ENCODE peak calls at places on chromosomes 13 and 19, in nine cellular contexts. One of them, this sample, is unnamed. For H3K4me1, the result is how much of the 10 kb centered on the place peaks cover.

GRCh38 chr13:37956536-37956935 is 87.0 kb upstream of the TRPC4 start:
- DNase-seq in CD8-positive, alpha-beta memory T cell: no peak
- DNase-seq in pancreas: no peak
- DNase-seq in H9: no peak
- DNase-seq in thyroid gland: no peak
- DNase-seq in SJSA1: no peak
- DNase-seq in psoas muscle: no peak
- DNase-seq in cardiac muscle cell: no peak
- DNase-seq in GM23248: no peak
- DNase-seq in this sample: no peak

GRCh38 chr13:110264685-110265275 is 42.2 kb downstream of the COL4A1 start:
- DNase-seq in CD8-positive, alpha-beta memory T cell: no peak
- DNase-seq in pancreas: no peak
- DNase-seq in H9: no peak
- DNase-seq in thyroid gland: no peak
- DNase-seq in SJSA1: peak
- DNase-seq in psoas muscle: no peak
- DNase-seq in cardiac muscle cell: no peak
- DNase-seq in GM23248: no peak
- DNase-seq in this sample: no peak

GRCh38 chr13:101144808-101145419 is 271.4 kb downstream of the NALCN start:
- DNase-seq in CD8-positive, alpha-beta memory T cell: peak
- DNase-seq in pancreas: no peak
- DNase-seq in H9: no peak
- DNase-seq in thyroid gland: no peak
- DNase-seq in SJSA1: no peak
- DNase-seq in psoas muscle: no peak
- DNase-seq in cardiac muscle cell: peak
- DNase-seq in GM23248: peak
- DNase-seq in this sample: no peak

GRCh38 chr19:10182847-10183246 is 11.9 kb downstream of the DNMT1 start:
- DNase-seq in CD8-positive, alpha-beta memory T cell: no peak
- DNase-seq in pancreas: no peak
- DNase-seq in H9: no peak
- DNase-seq in thyroid gland: no peak
- DNase-seq in SJSA1: no peak
- DNase-seq in psoas muscle: no peak
- DNase-seq in cardiac muscle cell: no peak
- DNase-seq in GM23248: no peak
- DNase-seq in this sample: no peak

GRCh38 chr19:44512326-44513298 is 12.3 kb upstream of the ZNF180 start:
- DNase-seq in CD8-positive, alpha-beta memory T cell: no peak
- DNase-seq in pancreas: no peak
- DNase-seq in H9: peak
- DNase-seq in thyroid gland: no peak
- DNase-seq in SJSA1: peak
- DNase-seq in psoas muscle: no peak
- DNase-seq in cardiac muscle cell: peak
- DNase-seq in GM23248: peak
- DNase-seq in this sample: no peak

GRCh38 chr19:11658954-11659353 is 61.7 kb downstream of the ZNF627 start:
- DNase-seq in CD8-positive, alpha-beta memory T cell: no peak
- DNase-seq in pancreas: no peak
- DNase-seq in H9: no peak
- DNase-seq in thyroid gland: no peak
- DNase-seq in SJSA1: no peak
- DNase-seq in psoas muscle: no peak
- DNase-seq in cardiac muscle cell: no peak
- DNase-seq in GM23248: no peak
- DNase-seq in this sample: no peak

GRCh38 chr19:51441410-51442390 is 16.6 kb downstream of the SIGLEC8 start:
- DNase-seq in CD8-positive, alpha-beta memory T cell: peak
- DNase-seq in pancreas: no peak
- DNase-seq in H9: no peak
- DNase-seq in thyroid gland: no peak
- DNase-seq in SJSA1: peak
- DNase-seq in psoas muscle: no peak
- DNase-seq in cardiac muscle cell: no peak
- DNase-seq in GM23248: no peak
- DNase-seq in this sample: peak

GRCh38 chr19:46945668-46946067 is 74.0 kb upstream of the NPAS1 start:
- DNase-seq in CD8-positive, alpha-beta memory T cell: no peak
- DNase-seq in pancreas: no peak
- DNase-seq in H9: no peak
- DNase-seq in thyroid gland: peak
- DNase-seq in SJSA1: no peak
- DNase-seq in psoas muscle: no peak
- DNase-seq in cardiac muscle cell: no peak
- DNase-seq in GM23248: peak
- DNase-seq in this sample: peak

GRCh38 chr13:25447396-25447795 is 75.6 kb downstream of the ATP8A2 start:
- DNase-seq in CD8-positive, alpha-beta memory T cell: no peak
- DNase-seq in pancreas: no peak
- DNase-seq in H9: no peak
- DNase-seq in thyroid gland: no peak
- DNase-seq in SJSA1: no peak
- DNase-seq in psoas muscle: no peak
- DNase-seq in cardiac muscle cell: no peak
- DNase-seq in GM23248: no peak
- DNase-seq in this sample: no peak

GRCh38 chr13:101499406-101499805 is 46.9 kb downstream of the ITGBL1 start:
- DNase-seq in CD8-positive, alpha-beta memory T cell: no peak
- DNase-seq in pancreas: no peak
- DNase-seq in H9: no peak
- DNase-seq in thyroid gland: no peak
- DNase-seq in SJSA1: no peak
- DNase-seq in psoas muscle: no peak
- DNase-seq in cardiac muscle cell: no peak
- DNase-seq in GM23248: peak
- DNase-seq in this sample: no peak

GRCh38 chr19:54660306-54660705 is 2.5 kb upstream of the LILRB4 start:
- DNase-seq in CD8-positive, alpha-beta memory T cell: no peak
- DNase-seq in pancreas: no peak
- DNase-seq in H9: no peak
- DNase-seq in thyroid gland: no peak
- DNase-seq in SJSA1: no peak
- DNase-seq in psoas muscle: no peak
- DNase-seq in cardiac muscle cell: no peak
- DNase-seq in GM23248: no peak
- DNase-seq in this sample: no peak

GRCh38 chr19:44684892-44685847 is 13.8 kb upstream of the CEACAM16 start:
- DNase-seq in CD8-positive, alpha-beta memory T cell: no peak
- DNase-seq in pancreas: no peak
- DNase-seq in H9: peak
- DNase-seq in thyroid gland: peak
- DNase-seq in SJSA1: peak
- DNase-seq in psoas muscle: no peak
- DNase-seq in cardiac muscle cell: no peak
- DNase-seq in GM23248: peak
- DNase-seq in this sample: peak

GRCh38 chr13:37345869-37346268 is 240.4 kb upstream of the CSNK1A1L start:
- DNase-seq in CD8-positive, alpha-beta memory T cell: no peak
- DNase-seq in pancreas: no peak
- DNase-seq in H9: no peak
- DNase-seq in thyroid gland: no peak
- DNase-seq in SJSA1: no peak
- DNase-seq in psoas muscle: no peak
- DNase-seq in cardiac muscle cell: no peak
- DNase-seq in GM23248: no peak
- DNase-seq in this sample: no peak

GRCh38 chr19:4454952-4455738 is 2.4 kb downstream of the UBXN6 start:
- DNase-seq in CD8-positive, alpha-beta memory T cell: no peak
- DNase-seq in pancreas: no peak
- DNase-seq in H9: no peak
- DNase-seq in thyroid gland: peak
- DNase-seq in SJSA1: no peak
- DNase-seq in psoas muscle: peak
- DNase-seq in cardiac muscle cell: no peak
- DNase-seq in GM23248: peak
- DNase-seq in this sample: peak

GRCh38 chr19:4454621-4454951 is 3.0 kb downstream of the UBXN6 start:
- DNase-seq in CD8-positive, alpha-beta memory T cell: no peak
- DNase-seq in pancreas: no peak
- DNase-seq in H9: no peak
- DNase-seq in thyroid gland: no peak
- DNase-seq in SJSA1: no peak
- DNase-seq in psoas muscle: no peak
- DNase-seq in cardiac muscle cell: no peak
- DNase-seq in GM23248: no peak
- DNase-seq in this sample: no peak

GRCh38 chr19:4452230-4452990 is 5.2 kb downstream of the UBXN6 start:
- DNase-seq in CD8-positive, alpha-beta memory T cell: no peak
- DNase-seq in pancreas: no peak
- DNase-seq in H9: no peak
- DNase-seq in thyroid gland: no peak
- DNase-seq in SJSA1: no peak
- DNase-seq in psoas muscle: no peak
- DNase-seq in cardiac muscle cell: no peak
- DNase-seq in GM23248: no peak
- DNase-seq in this sample: no peak

GRCh38 chr19:4455742-4456565 is 1.6 kb downstream of the UBXN6 start:
- DNase-seq in CD8-positive, alpha-beta memory T cell: no peak
- DNase-seq in pancreas: peak
- DNase-seq in H9: no peak
- DNase-seq in thyroid gland: peak
- DNase-seq in SJSA1: peak
- DNase-seq in psoas muscle: peak
- DNase-seq in cardiac muscle cell: peak
- DNase-seq in GM23248: peak
- DNase-seq in this sample: peak

GRCh38 chr19:4453232-4454179 is 4.1 kb downstream of the UBXN6 start:
- DNase-seq in CD8-positive, alpha-beta memory T cell: no peak
- DNase-seq in pancreas: no peak
- DNase-seq in H9: no peak
- DNase-seq in thyroid gland: no peak
- DNase-seq in SJSA1: no peak
- DNase-seq in psoas muscle: no peak
- DNase-seq in cardiac muscle cell: no peak
- DNase-seq in GM23248: no peak
- DNase-seq in this sample: no peak
- H3K4me1 ChIP-seq in CD8-positive, alpha-beta memory T cell: under half
- H3K4me1 ChIP-seq in pancreas: under half
- H3K4me1 ChIP-seq in H9: under half
- H3K4me1 ChIP-seq in thyroid gland: under half
- H3K4me1 ChIP-seq in SJSA1: under half
- H3K4me1 ChIP-seq in psoas muscle: under half
- H3K4me1 ChIP-seq in cardiac muscle cell: under half
- H3K4me1 ChIP-seq in GM23248: under half
- H3K4me1 ChIP-seq in this sample: under half

GRCh38 chr13:59914556-59914955 is 249.2 kb downstream of the DIAPH3 start:
- DNase-seq in CD8-positive, alpha-beta memory T cell: no peak
- DNase-seq in pancreas: no peak
- DNase-seq in H9: no peak
- DNase-seq in thyroid gland: no peak
- DNase-seq in SJSA1: no peak
- DNase-seq in psoas muscle: no peak
- DNase-seq in cardiac muscle cell: no peak
- DNase-seq in GM23248: peak
- DNase-seq in this sample: no peak
- H3K27ac ChIP-seq in CD8-positive, alpha-beta memory T cell: no peak
- H3K27ac ChIP-seq in pancreas: no peak
- H3K27ac ChIP-seq in H9: no peak
- H3K27ac ChIP-seq in thyroid gland: no peak
- H3K27ac ChIP-seq in SJSA1: no peak
- H3K27ac ChIP-seq in psoas muscle: no peak
- H3K27ac ChIP-seq in cardiac muscle cell: no peak
- H3K27ac ChIP-seq in GM23248: no peak
- H3K27ac ChIP-seq in this sample: no peak

DNA sequence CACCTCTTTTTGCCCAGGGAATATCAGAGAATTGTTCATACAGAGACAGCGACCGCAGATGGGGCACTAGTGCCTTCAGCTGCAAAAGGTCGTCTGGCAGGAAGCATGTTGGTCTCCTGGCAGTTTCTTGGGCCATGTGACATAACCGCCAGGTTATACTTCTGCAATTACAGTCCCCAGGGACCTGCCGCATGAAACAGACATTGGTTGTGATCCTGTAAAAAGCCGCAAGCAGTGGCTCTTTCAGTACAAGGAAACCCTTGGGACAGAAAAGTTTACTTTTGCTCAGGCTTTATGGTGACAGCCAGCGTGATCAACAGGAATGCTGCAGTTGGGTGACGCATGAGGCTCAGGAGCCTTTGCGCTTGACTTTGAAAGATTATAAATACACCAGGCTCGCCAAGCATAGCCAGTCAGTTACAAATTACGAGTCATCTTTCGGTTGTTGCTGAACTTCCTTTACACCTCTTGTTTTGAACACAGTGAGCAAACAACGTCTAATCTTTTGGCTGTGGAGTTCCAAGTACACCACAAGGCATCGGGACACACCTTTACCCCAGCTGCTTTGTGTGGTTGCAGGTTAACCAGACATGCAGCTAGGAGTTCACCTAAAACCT is 50.5 kb upstream of the UBE2L5 start:
- DNase-seq in CD8-positive, alpha-beta memory T cell: peak
- DNase-seq in pancreas: peak
- DNase-seq in H9: no peak
- DNase-seq in thyroid gland: peak
- DNase-seq in SJSA1: peak
- DNase-seq in psoas muscle: no peak
- DNase-seq in cardiac muscle cell: no peak
- DNase-seq in GM23248: peak
- DNase-seq in this sample: no peak
- H3K4me1 ChIP-seq in CD8-positive, alpha-beta memory T cell: half or more
- H3K4me1 ChIP-seq in pancreas: under half
- H3K4me1 ChIP-seq in H9: under half
- H3K4me1 ChIP-seq in thyroid gland: under half
- H3K4me1 ChIP-seq in SJSA1: under half
- H3K4me1 ChIP-seq in psoas muscle: under half
- H3K4me1 ChIP-seq in cardiac muscle cell: under half
- H3K4me1 ChIP-seq in GM23248: under half
- H3K4me1 ChIP-seq in this sample: under half

GRCh38 chr13:46124967-46125933 is 20.4 kb upstream of the CPB2 start:
- DNase-seq in CD8-positive, alpha-beta memory T cell: no peak
- DNase-seq in pancreas: no peak
- DNase-seq in H9: no peak
- DNase-seq in thyroid gland: no peak
- DNase-seq in SJSA1: no peak
- DNase-seq in psoas muscle: no peak
- DNase-seq in cardiac muscle cell: no peak
- DNase-seq in GM23248: peak
- DNase-seq in this sample: no peak
- H3K27ac ChIP-seq in CD8-positive, alpha-beta memory T cell: peak
- H3K27ac ChIP-seq in pancreas: no peak
- H3K27ac ChIP-seq in H9: no peak
- H3K27ac ChIP-seq in thyroid gland: no peak
- H3K27ac ChIP-seq in SJSA1: no peak
- H3K27ac ChIP-seq in psoas muscle: no peak
- H3K27ac ChIP-seq in cardiac muscle cell: no peak
- H3K27ac ChIP-seq in GM23248: no peak
- H3K27ac ChIP-seq in this sample: no peak

GRCh38 chr13:32496574-32497160 is 41.9 kb downstream of the N4BP2L2 start:
- DNase-seq in CD8-positive, alpha-beta memory T cell: no peak
- DNase-seq in pancreas: no peak
- DNase-seq in H9: no peak
- DNase-seq in thyroid gland: no peak
- DNase-seq in SJSA1: no peak
- DNase-seq in psoas muscle: no peak
- DNase-seq in cardiac muscle cell: no peak
- DNase-seq in GM23248: peak
- DNase-seq in this sample: no peak
- H3K4me1 ChIP-seq in CD8-positive, alpha-beta memory T cell: under half
- H3K4me1 ChIP-seq in pancreas: under half
- H3K4me1 ChIP-seq in H9: under half
- H3K4me1 ChIP-seq in thyroid gland: under half
- H3K4me1 ChIP-seq in SJSA1: under half
- H3K4me1 ChIP-seq in psoas muscle: under half
- H3K4me1 ChIP-seq in cardiac muscle cell: under half
- H3K4me1 ChIP-seq in GM23248: under half
- H3K4me1 ChIP-seq in this sample: under half

GRCh38 chr19:35370722-35371121 is at the start of gene GPR42:
- DNase-seq in CD8-positive, alpha-beta memory T cell: no peak
- DNase-seq in pancreas: no peak
- DNase-seq in H9: no peak
- DNase-seq in thyroid gland: no peak
- DNase-seq in SJSA1: no peak
- DNase-seq in psoas muscle: no peak
- DNase-seq in cardiac muscle cell: no peak
- DNase-seq in GM23248: no peak
- DNase-seq in this sample: no peak
- H3K27ac ChIP-seq in CD8-positive, alpha-beta memory T cell: no peak
- H3K27ac ChIP-seq in pancreas: no peak
- H3K27ac ChIP-seq in H9: no peak
- H3K27ac ChIP-seq in thyroid gland: no peak
- H3K27ac ChIP-seq in SJSA1: no peak
- H3K27ac ChIP-seq in psoas muscle: no peak
- H3K27ac ChIP-seq in cardiac muscle cell: no peak
- H3K27ac ChIP-seq in GM23248: no peak
- H3K27ac ChIP-seq in this sample: no peak

This sample was measured in ascending aorta.